ENCODE peak calls at places on chromosomes 1 and 21, in eight cellular contexts. P is lower leg skin, Z is tibial nerve, F is GM12878, J is body of pancreas, T is NB4, Y is erythroblast, X is spleen. V is an unnamed sample.

GRCh38 chr1:116990612-116991151 is 10.9 kb upstream of the CD101 start:
- DNase-seq in P (peak), F (no peak), Y (no peak), T (peak), Z (peak), X (no peak), J (peak), V (peak)

GRCh38 chr21:34604556-34604955 is 10.4 kb downstream of the RCAN1 start:
- DNase-seq in F (no peak), Z (no peak), Y (no peak), T (no peak), J (no peak), P (no peak), X (no peak), V (no peak)

GRCh38 chr1:205994342-205994741 is 8.9 kb downstream of the RAB7B start:
- DNase-seq in X (no peak), Z (no peak), J (no peak), P (peak), F (no peak), Y (no peak), T (no peak), V (no peak)

GRCh38 chr21:42652527-42653491 is 612 bp upstream of the PDE9A start:
- DNase-seq in X (peak), Z (peak), T (no peak), J (peak), F (no peak), Y (no peak), P (no peak), V (peak)

GRCh38 chr1:209648931-209649776 is 3.1 kb downstream of the LAMB3 start:
- DNase-seq in T (peak), J (no peak), F (no peak), X (no peak), Z (peak), Y (peak), P (no peak), V (no peak)

GRCh38 chr1:111769517-111770146 is 13.9 kb downstream of the DDX20 start:
- DNase-seq in P (no peak), T (peak), F (peak), J (peak), X (no peak), Y (peak), Z (peak), V (peak)

GRCh38 chr1:115322631-115323030 is 15.4 kb downstream of the NGF start:
- DNase-seq in F (no peak), J (no peak), T (no peak), Z (no peak), Y (no peak), X (no peak), P (no peak), V (no peak)

GRCh38 chr1:23567996-23568607 is 8.8 kb upstream of the ID3 start:
- DNase-seq in X (no peak), T (no peak), F (no peak), J (peak), P (no peak), Y (no peak), Z (no peak), V (peak)

GRCh38 chr1:223748773-223749733 is 36.7 kb downstream of the CAPN2 start:
- DNase-seq in J (peak), P (peak), F (no peak), Y (peak), X (peak), Z (peak), T (peak), V (peak)

GRCh38 chr1:23916209-23917131 is 3.3 kb upstream of the CNR2 start:
- DNase-seq in F (peak), Y (no peak), Z (peak), X (peak), J (peak), T (peak), P (peak), V (peak)

GRCh38 chr1:88731475-88731874 is 47.4 kb downstream of the PKN2 start:
- DNase-seq in J (peak), Z (peak), X (no peak), P (no peak), T (no peak), F (no peak), Y (no peak), V (peak)

GRCh38 chr1:48753293-48753692 is 23.4 kb downstream of the BEND5 start:
- DNase-seq in X (no peak), Z (no peak), P (no peak), Y (no peak), F (no peak), J (no peak), T (no peak), V (no peak)

GRCh38 chr1:20358761-20359263 is 68.1 kb downstream of the VWA5B1 start:
- DNase-seq in T (no peak), F (no peak), P (no peak), X (peak), J (peak), Y (no peak), Z (no peak), V (peak)

GRCh38 chr1:224623310-224623714 is 7.2 kb downstream of the CNIH3 start:
- DNase-seq in Y (no peak), J (no peak), X (no peak), T (peak), Z (no peak), P (no peak), F (no peak), V (no peak)

GRCh38 chr1:88462481-88463261 is 221.4 kb upstream of the PKN2 start:
- DNase-seq in X (no peak), Z (no peak), T (no peak), Y (peak), P (no peak), F (no peak), J (peak), V (no peak)

GRCh38 chr1:202235856-202236837 is 42.5 kb downstream of the LGR6 start:
- DNase-seq in Y (peak), J (peak), Z (peak), P (peak), X (peak), F (peak), T (peak), V (peak)

GRCh38 chr1:89552481-89553194 is 28.0 kb downstream of the LRRC8B start:
- DNase-seq in J (peak), Z (no peak), T (peak), F (peak), X (no peak), Y (no peak), P (no peak), V (peak)

GRCh38 chr1:235326719-235327558 is 1.0 kb downstream of the ARID4B start:
- DNase-seq in X (peak), T (peak), Z (peak), P (peak), J (peak), F (peak), Y (peak), V (peak)

GRCh38 chr1:171884475-171884874 is 43.2 kb downstream of the DNM3 start:
- DNase-seq in F (no peak), P (no peak), T (no peak), Y (no peak), X (no peak), J (no peak), Z (no peak), V (no peak)

GRCh38 chr1:211610779-211611556 is 32.0 kb upstream of the SLC30A1 start:
- DNase-seq in F (no peak), J (no peak), P (no peak), Z (peak), X (no peak), Y (no peak), T (peak), V (peak)

GRCh38 chr1:178275083-178275482 is 181.2 kb downstream of the RASAL2 start:
- DNase-seq in Z (no peak), T (no peak), Y (no peak), X (no peak), P (no peak), J (no peak), F (no peak), V (no peak)

GRCh38 chr21:43957629-43958362 is 54.3 kb upstream of the TRAPPC10 start:
- DNase-seq in Y (no peak), X (no peak), T (no peak), J (no peak), Z (no peak), F (peak), P (no peak), V (no peak)

GRCh38 chr1:198701766-198702539 is 63.1 kb downstream of the PTPRC start:
- DNase-seq in F (no peak), P (no peak), X (no peak), Y (no peak), J (no peak), T (no peak), Z (no peak), V (no peak)

GRCh38 chr1:1168156-1168450 is 5.6 kb upstream of the TTLL10 start:
- DNase-seq in P (no peak), F (no peak), X (peak), J (no peak), Z (no peak), Y (no peak), T (no peak), V (no peak)

GRCh38 chr1:235683653-235684052 is 34.1 kb upstream of the GNG4 start:
- DNase-seq in F (no peak), Z (no peak), X (no peak), J (no peak), T (no peak), Y (no peak), P (no peak), V (no peak)

DNA sequence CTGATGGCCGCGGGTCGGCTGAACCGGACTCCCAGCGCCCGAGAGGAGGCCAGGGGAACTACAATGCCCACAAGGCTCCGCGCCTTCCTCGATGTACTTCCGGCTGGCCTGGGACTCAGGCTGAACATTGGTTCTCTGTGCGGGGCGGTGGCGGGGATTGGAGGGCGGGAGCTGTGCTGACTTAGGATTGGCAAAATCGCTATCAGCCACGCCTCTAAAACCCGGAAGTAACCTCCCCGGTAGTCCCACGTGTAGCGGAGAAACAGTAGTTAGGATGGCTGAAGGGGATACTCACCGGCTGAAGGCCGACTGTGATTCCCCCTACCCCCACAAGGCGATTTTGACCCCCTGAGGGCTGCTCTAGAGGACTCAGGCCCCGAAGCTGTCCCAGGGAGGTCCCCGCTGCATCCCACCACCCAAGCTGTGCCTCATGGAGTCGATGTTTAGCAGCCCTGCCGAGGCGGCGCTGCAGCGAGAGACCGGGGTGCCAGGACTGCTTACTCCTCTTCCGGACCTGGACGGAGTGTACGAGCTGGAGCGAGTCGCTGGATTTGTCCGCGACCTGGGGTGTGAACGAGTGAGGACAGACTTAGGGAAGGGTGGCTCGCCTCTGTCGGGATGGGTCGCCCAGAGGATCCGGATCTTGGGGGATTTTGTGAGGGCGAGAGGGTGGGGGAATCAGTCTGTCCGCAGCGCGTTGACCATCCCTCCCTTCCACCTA is at the start of gene DPH2:
- DNase-seq in X (peak), F (peak), Y (peak), J (peak), P (peak), Z (peak), T (peak), V (peak)
- TF ChIP-seq POLR2A in X (no peak), F (peak), Y (peak), J (peak), P (no peak), Z (no peak), T (peak), V (no peak)

GRCh38 chr1:228734881-228735801 is at the start of gene RHOU:
- DNase-seq in X (peak), Z (peak), F (no peak), T (peak), J (peak), P (peak), Y (peak), V (peak)
- TF ChIP-seq POLR2A in X (no peak), Z (peak), F (no peak), T (no peak), J (peak), P (peak), Y (no peak), V (peak)

GRCh38 chr1:165828103-165828558 is 717 bp downstream of the UCK2 start:
- DNase-seq in J (peak), P (no peak), Y (peak), X (peak), F (no peak), T (peak), Z (no peak), V (peak)

GRCh38 chr1:165826565-165826964 is 849 bp upstream of the UCK2 start:
- DNase-seq in Y (no peak), Z (no peak), T (no peak), P (no peak), X (no peak), J (no peak), F (no peak), V (no peak)

GRCh38 chr1:165829888-165830287 is 2.5 kb downstream of the UCK2 start:
- DNase-seq in Z (no peak), T (no peak), J (no peak), P (no peak), F (no peak), Y (peak), X (no peak), V (no peak)

GRCh38 chr1:165828581-165829329 is 1.3 kb downstream of the UCK2 start:
- DNase-seq in T (peak), Z (no peak), F (no peak), J (peak), Y (peak), X (peak), P (peak), V (peak)

GRCh38 chr1:165827199-165828102 is at the start of gene UCK2:
- DNase-seq in Y (peak), F (no peak), P (peak), J (peak), T (peak), X (peak), Z (peak), V (peak)
- TF ChIP-seq POLR2A in Y (peak), F (peak), P (no peak), J (peak), T (peak), X (no peak), Z (peak), V (peak)

DNA sequence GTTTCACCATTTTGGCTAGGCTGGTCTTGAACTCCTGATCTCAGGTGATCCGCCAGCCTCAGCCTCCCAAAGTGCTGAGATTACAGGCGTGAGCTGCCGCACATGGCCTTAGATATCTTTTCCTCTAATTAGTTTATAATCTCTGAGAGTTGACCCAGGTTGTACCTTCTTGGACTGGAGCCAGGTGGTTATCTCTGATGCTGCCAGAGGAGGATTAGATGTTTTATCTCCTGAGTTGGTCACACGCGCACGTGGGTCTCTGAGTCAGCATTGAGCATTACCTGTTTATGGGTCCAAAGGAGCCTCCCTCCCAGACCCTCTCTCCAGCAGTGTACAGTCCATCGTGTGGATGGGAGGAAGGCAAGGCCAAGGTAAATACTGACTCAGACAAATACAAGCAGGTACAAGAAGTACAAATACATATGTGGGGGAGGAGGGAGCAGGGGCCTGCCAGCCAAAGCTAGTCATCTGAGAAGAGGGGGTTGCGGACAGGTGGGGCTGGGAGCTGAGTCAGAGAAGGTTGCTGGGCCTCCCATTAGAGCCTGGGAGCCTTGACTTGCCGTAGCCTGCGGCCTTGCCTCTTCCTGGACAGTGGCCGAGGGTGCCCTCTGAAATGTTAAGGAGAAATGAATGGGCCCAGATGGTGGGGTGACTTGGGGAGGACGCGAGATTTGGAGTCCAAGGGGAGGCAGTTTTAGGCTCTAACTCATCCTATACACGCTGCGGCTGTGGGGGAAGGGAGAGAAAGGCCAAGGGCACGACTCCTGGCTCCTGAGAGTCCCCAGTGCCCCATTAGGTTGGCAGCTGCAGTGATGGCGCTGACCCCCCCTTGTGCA is 13.1 kb downstream of the IL6R start:
- DNase-seq in J (peak), F (no peak), P (no peak), X (no peak), Z (no peak), T (no peak), Y (peak), V (peak)
- TF ChIP-seq POLR2A in J (peak), F (no peak), P (no peak), X (no peak), Z (no peak), T (no peak), Y (no peak), V (peak)

DNA sequence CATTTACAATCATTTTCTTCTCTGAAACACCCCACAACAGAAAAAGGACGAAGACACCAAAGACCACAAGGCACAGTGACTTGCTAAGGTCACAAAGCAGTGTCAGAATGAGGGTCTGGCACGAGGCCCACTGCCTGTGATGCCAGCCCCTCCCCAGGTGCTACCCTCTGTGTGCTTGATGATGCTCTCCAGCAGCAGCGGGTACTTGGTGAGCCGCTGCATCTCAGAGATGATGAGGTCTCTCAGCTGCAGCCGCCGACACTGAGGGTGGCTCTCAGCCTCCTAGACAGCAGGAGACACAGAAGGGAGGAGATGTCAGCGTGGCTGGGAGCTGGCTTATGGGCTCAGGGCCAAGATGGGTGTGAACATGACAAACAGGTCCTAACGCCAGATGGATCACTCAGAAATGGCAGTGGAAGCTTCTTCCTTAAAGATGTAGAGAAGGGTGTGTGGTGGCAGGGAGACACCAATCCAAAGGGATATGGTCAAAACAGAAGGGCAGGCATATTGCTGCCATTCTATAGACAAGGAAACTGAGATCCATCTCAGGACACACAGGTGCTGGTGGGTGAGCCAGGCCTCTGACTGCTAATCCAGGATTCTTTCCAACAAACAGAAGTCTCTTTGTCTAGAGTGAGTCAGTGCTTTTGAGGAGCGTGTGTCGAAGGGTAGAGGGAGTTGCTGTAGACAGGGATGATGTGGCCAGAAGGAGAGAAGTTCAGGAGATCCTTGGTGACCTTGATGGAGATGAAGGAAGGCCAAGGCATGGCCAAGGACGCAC is 25.6 kb downstream of the LRRC71 start:
- DNase-seq in P (no peak), J (no peak), T (no peak), F (no peak), Z (no peak), X (no peak), Y (peak), V (no peak)
- TF ChIP-seq POLR2A in P (no peak), J (no peak), T (no peak), F (no peak), Z (no peak), X (no peak), Y (no peak), V (no peak)

DNA sequence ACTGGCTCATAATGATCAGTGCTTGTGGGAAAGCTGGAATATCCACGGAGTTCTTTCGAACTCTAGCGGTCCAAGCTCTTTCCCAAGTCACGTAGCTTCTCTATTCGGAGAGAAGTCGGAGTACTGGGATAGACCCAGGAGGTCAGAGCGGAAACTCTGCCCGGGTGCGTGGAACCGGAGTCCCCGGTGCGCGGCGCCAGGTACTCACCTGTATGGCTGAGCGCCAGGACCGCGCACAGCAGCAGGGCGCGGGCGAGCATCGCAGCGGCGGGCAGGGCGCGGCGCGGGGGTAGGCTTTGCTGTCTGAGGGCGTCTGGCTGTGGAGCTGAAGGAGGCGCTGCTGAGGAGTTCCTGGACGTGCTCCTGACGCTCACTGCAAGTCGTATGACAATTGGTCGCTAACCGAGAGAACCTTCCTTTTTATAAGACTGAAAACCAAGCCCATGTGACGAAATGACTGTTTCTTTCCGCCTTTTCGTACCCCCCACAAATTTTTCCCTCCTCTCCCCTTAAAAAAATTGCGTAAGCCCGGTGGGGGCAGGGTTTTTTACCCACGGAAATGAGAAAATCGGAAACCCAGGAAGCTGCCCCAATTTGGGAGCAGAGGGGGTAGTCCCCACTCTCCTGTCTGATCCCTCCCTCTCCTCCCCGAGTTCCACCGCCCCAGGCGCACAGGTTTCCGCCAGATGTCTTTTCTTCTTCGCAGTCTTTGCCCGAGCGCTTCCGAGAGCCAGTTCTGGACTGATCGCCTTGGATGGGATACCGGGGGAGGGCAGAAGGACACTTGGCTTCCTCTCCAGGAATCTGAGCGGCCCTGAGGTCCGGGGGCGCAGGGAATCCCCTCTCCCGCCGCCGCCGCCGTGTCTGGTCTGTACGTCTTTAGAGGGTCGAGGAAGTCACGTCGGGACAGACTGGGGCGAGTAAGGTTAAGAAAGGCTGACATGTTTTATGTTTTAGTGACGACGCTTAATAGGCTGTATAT is at the start of gene PTGS2:
- DNase-seq in F (peak), T (peak), P (peak), Z (peak), X (peak), Y (peak), J (peak), V (peak)
- TF ChIP-seq POLR2A in F (no peak), T (no peak), P (no peak), Z (peak), X (no peak), Y (peak), J (peak), V (no peak)

V was measured in thyroid gland.